ENCODE peak calls at places on chromosomes 7 and 10, in seven cellular contexts. M is adrenal gland; R is left ventricle myocardium inferior; U is CD8-positive, alpha-beta T cell; O is astrocyte; W is AG04450; S is foreskin fibroblast. I is an unnamed sample.

GRCh38 chr10:3426190-3426845 is 253.7 kb upstream of the PITRM1 start:
- DNase-seq in M (no peak), R (no peak), U (no peak), O (peak), W (peak), S (peak), I (peak)

GRCh38 chr10:30384791-30385201 is 35.7 kb upstream of the MTPAP start:
- DNase-seq in M (no peak), R (no peak), U (no peak), O (peak), W (no peak), S (peak), I (no peak)

GRCh38 chr10:124172241-124172661 is 78.9 kb upstream of the CHST15 start:
- DNase-seq in M (no peak), R (no peak), U (peak), O (no peak), W (no peak), S (no peak), I (no peak)

GRCh38 chr7:25669300-25669781 is 441.1 kb upstream of the NPVF start:
- DNase-seq in M (no peak), R (no peak), U (no peak), O (no peak), W (no peak), S (no peak), I (no peak)

GRCh38 chr7:19916011-19916410 is 142.6 kb upstream of the TMEM196 start:
- DNase-seq in M (no peak), R (no peak), U (no peak), O (peak), W (no peak), S (no peak), I (no peak)

GRCh38 chr7:120658516-120658915 is 199.4 kb downstream of the TSPAN12 start:
- DNase-seq in M (no peak), R (no peak), U (no peak), O (no peak), W (no peak), S (no peak), I (no peak)

GRCh38 chr7:2146676-2147472 is 85.9 kb downstream of the MAD1L1 start:
- DNase-seq in M (no peak), R (no peak), U (no peak), O (no peak), W (no peak), S (no peak), I (no peak)

GRCh38 chr7:17234398-17235021 is 63.9 kb upstream of the AHR start:
- DNase-seq in M (peak), R (no peak), U (peak), O (peak), W (peak), S (peak), I (peak)

GRCh38 chr10:61452655-61453641 is at the start of gene TMEM26:
- DNase-seq in M (peak), R (peak), U (no peak), O (peak), W (no peak), S (no peak), I (no peak)

GRCh38 chr7:38311329-38311937 is 38.0 kb upstream of the TARP start:
- DNase-seq in M (peak), R (peak), U (no peak), O (no peak), W (no peak), S (no peak), I (no peak)

GRCh38 chr10:70695241-70696030 is 23.1 kb downstream of the ADAMTS14 start:
- DNase-seq in M (no peak), R (no peak), U (no peak), O (peak), W (no peak), S (no peak), I (no peak)

GRCh38 chr7:28607179-28607578 is 194.9 kb downstream of the CREB5 start:
- DNase-seq in M (no peak), R (no peak), U (no peak), O (no peak), W (no peak), S (no peak), I (no peak)

GRCh38 chr7:158802535-158803199 is 26.6 kb downstream of the ESYT2 start:
- DNase-seq in M (no peak), R (no peak), U (no peak), O (peak), W (no peak), S (peak), I (no peak)
- H3K4me3 ChIP-seq in M (no peak), R (no peak), U (no peak), O (no peak), W (no peak), S (no peak), I (no peak)

DNA sequence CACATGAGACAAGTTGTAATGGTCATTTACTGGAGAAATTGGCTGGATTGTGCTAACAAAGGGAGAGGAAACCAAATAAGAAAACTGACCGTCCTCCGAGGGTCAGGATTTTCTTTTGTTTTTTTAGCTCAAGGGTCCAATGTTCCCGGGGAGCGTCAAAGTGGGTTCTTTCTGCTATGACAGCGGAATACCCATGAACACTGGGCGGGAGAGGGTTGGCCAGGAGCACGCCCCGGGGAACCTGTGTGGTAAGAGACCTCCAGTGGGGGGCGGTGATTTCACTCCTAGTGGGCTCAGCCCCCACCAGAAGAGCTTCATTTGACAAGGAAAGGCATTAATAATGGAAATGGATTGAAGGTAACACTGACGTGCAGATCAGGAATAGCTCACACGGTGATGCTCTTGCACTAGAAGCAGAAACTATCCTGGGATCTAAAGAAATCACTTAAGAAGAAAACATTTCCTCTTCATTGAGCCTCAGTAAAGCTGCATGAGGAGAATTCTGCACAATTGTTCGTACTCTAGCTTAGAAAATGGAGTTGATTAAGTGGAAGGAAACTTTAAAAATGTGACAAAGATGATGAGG is 627.0 kb downstream of the SUGCT start:
- DNase-seq in M (no peak), R (no peak), U (no peak), O (no peak), W (no peak), S (no peak), I (no peak)
- TF ChIP-seq CTCF in M (no peak), R (no peak), U (no peak), O (no peak), W (peak), S (peak), I (no peak)

GRCh38 chr10:80535671-80536360 is 1.9 kb upstream of the SH2D4B start:
- DNase-seq in M (peak), R (peak), U (peak), O (no peak), W (no peak), S (no peak), I (no peak)
- H3K4me3 ChIP-seq in M (no peak), R (peak), U (peak), O (no peak), W (peak), S (peak), I (no peak)

GRCh38 chr10:59706851-59707797 is 2.5 kb downstream of the SLC16A9 start:
- DNase-seq in M (no peak), R (no peak), U (no peak), O (no peak), W (no peak), S (no peak), I (no peak)
- TF ChIP-seq CTCF in M (no peak), R (no peak), U (no peak), O (no peak), W (no peak), S (no peak), I (no peak)

GRCh38 chr7:45220846-45221245 is 63.3 kb downstream of the RAMP3 start:
- DNase-seq in M (no peak), R (no peak), U (no peak), O (no peak), W (no peak), S (no peak), I (no peak)
- H3K4me3 ChIP-seq in M (no peak), R (no peak), U (no peak), O (no peak), W (no peak), S (no peak), I (no peak)

DNA sequence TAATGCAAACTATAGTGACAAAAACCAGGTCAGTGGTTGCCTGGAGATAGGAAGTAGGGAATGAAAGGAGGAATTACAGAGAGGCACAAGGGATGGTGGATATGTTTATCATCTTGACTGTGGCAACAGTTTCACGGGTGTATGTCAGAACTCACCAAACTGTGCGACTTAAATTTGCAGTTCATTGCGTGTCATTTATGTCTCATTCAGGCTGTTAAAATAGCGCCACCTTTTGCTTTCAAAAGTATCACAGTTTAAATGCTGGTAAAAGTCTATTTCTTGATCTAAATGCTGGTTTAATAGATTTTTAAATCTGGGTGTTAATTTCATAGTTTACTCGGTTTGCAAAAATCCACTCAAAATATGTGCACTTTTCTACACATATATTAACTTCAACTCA is 51.0 kb downstream of the PTTG1IP2 start:
- DNase-seq in M (no peak), R (no peak), U (no peak), O (no peak), W (no peak), S (no peak), I (no peak)
- TF ChIP-seq CTCF in M (no peak), R (peak), U (no peak), O (peak), W (peak), S (no peak), I (peak)

I was measured in HFF-Myc.